ENCODE peak calls at places on chromosome 12, in four cellular contexts. J, I, Z and Q are unnamed samples.

GRCh38 chr12:339557-340195 is 49.4 kb downstream of the KDM5A start:
- DNase-seq in J (no peak), I (no peak), Z (no peak), Q (no peak)

GRCh38 chr12:6042447-6042846 is 82.0 kb downstream of the VWF start:
- DNase-seq in J (no peak), I (no peak), Z (no peak), Q (no peak)

GRCh38 chr12:69563166-69563762 is 22.0 kb upstream of the CCT2 start:
- DNase-seq in J (no peak), I (no peak), Z (no peak), Q (no peak)

GRCh38 chr12:78359530-78359929 is 505.0 kb upstream of the SYT1 start:
- DNase-seq in J (no peak), I (peak), Z (peak), Q (peak)

GRCh38 chr12:69927145-69927544 is 102.1 kb downstream of the MYRFL start:
- DNase-seq in J (no peak), I (no peak), Z (no peak), Q (no peak)

GRCh38 chr12:116497051-116497529 is 62.1 kb upstream of the MAP1LC3B2 start:
- DNase-seq in J (no peak), I (no peak), Z (peak), Q (no peak)

GRCh38 chr12:61993734-61994345 is 266.4 kb upstream of the USP15 start:
- DNase-seq in J (peak), I (peak), Z (no peak), Q (no peak)

GRCh38 chr12:80756875-80757274 is 40.2 kb downstream of the MYF5 start:
- DNase-seq in J (no peak), I (peak), Z (no peak), Q (peak)

GRCh38 chr12:78966926-78967325 is 102.4 kb downstream of the SYT1 start:
- DNase-seq in J (no peak), I (no peak), Z (no peak), Q (no peak)

GRCh38 chr12:106054016-106054415 is 84.7 kb downstream of the NUAK1 start:
- DNase-seq in J (no peak), I (no peak), Z (no peak), Q (no peak)

GRCh38 chr12:124563401-124563800 is 4.0 kb downstream of the NCOR2 start:
- DNase-seq in J (no peak), I (no peak), Z (peak), Q (no peak)

GRCh38 chr12:1130164-1130563 is 139.1 kb downstream of the ERC1 start:
- DNase-seq in J (peak), I (peak), Z (no peak), Q (no peak)

GRCh38 chr12:98416845-98417244 is 98.5 kb upstream of the TMPO start:
- DNase-seq in J (no peak), I (peak), Z (no peak), Q (peak)

GRCh38 chr12:12070674-12071661 is at the start of gene BCL2L14:
- DNase-seq in J (peak), I (no peak), Z (no peak), Q (peak)

GRCh38 chr12:76113800-76114757 is 29.6 kb upstream of the NAP1L1 start:
- DNase-seq in J (no peak), I (no peak), Z (no peak), Q (no peak)

GRCh38 chr12:127729381-127729780 is 537.6 kb upstream of the TMEM132C start:
- DNase-seq in J (no peak), I (peak), Z (no peak), Q (peak)

GRCh38 chr12:25058619-25059018 is 109.7 kb upstream of the BCAT1 start:
- DNase-seq in J (no peak), I (no peak), Z (no peak), Q (no peak)

GRCh38 chr12:1174659-1175058 is 183.6 kb downstream of the ERC1 start:
- DNase-seq in J (no peak), I (no peak), Z (no peak), Q (no peak)

GRCh38 chr12:26273811-26274210 is 78.4 kb downstream of the SSPN start:
- DNase-seq in J (no peak), I (no peak), Z (no peak), Q (no peak)

GRCh38 chr12:60535363-60535762 is 939.5 kb downstream of the SLC16A7 start:
- DNase-seq in J (no peak), I (peak), Z (no peak), Q (no peak)

GRCh38 chr12:19998968-19999792 is 369.2 kb upstream of the PDE3A start:
- DNase-seq in J (no peak), I (no peak), Z (no peak), Q (no peak)

GRCh38 chr12:94769746-94770396 is 119.5 kb upstream of the TMCC3 start:
- DNase-seq in J (no peak), I (no peak), Z (no peak), Q (no peak)

GRCh38 chr12:112214064-112214463 is 88.7 kb downstream of the TRAFD1 start:
- DNase-seq in J (no peak), I (no peak), Z (no peak), Q (no peak)

GRCh38 chr12:68880660-68881325 is 52.2 kb downstream of the CPM start:
- DNase-seq in J (no peak), I (no peak), Z (no peak), Q (no peak)

GRCh38 chr12:4269279-4269991 is 4.1 kb upstream of the CCND2 start:
- DNase-seq in J (peak), I (peak), Z (no peak), Q (peak)

GRCh38 chr12:16560273-16560672 is 45.7 kb downstream of the LMO3 start:
- DNase-seq in J (no peak), I (no peak), Z (no peak), Q (no peak)

GRCh38 chr12:28872654-28873268 is 276.3 kb upstream of the FAR2 start:
- DNase-seq in J (peak), I (peak), Z (no peak), Q (peak)

GRCh38 chr12:12741705-12742104 is 24.5 kb downstream of the CDKN1B start:
- DNase-seq in J (no peak), I (no peak), Z (peak), Q (no peak)

GRCh38 chr12:10771132-10771733 is 31.2 kb downstream of the TAS2R7 start:
- DNase-seq in J (peak), I (peak), Z (no peak), Q (peak)